ENCODE peak calls at places on chromosomes 7 and 10, in eight cellular contexts. One of them, this sample, is unnamed.
A peak's percentile ranks its signal among the peaks of the same experiment; 100 is the strongest.

GRCh38 chr7:106369349-106369748 is 84.6 kb upstream of the NAMPT start:
- DNase-seq in cardiac muscle cell: peak; percentile 78
- DNase-seq in AG04450: peak; percentile 33
- DNase-seq in thyroid gland: peak; percentile 5
- DNase-seq in prostate gland: no peak
- DNase-seq in tibial nerve: no peak
- DNase-seq in A549: no peak
- DNase-seq in lower lobe of right lung: no peak
- DNase-seq in this sample: no peak

GRCh38 chr7:107388604-107389003 is 81.3 kb upstream of the GPR22 start:
- DNase-seq in cardiac muscle cell: no peak
- DNase-seq in AG04450: no peak
- DNase-seq in thyroid gland: no peak
- DNase-seq in prostate gland: no peak
- DNase-seq in tibial nerve: no peak
- DNase-seq in A549: no peak
- DNase-seq in lower lobe of right lung: no peak
- DNase-seq in this sample: no peak

GRCh38 chr7:154633641-154634040 is 369.3 kb downstream of the PAXIP1 start:
- DNase-seq in cardiac muscle cell: no peak
- DNase-seq in AG04450: no peak
- DNase-seq in thyroid gland: no peak
- DNase-seq in prostate gland: no peak
- DNase-seq in tibial nerve: no peak
- DNase-seq in A549: no peak
- DNase-seq in lower lobe of right lung: no peak
- DNase-seq in this sample: no peak

GRCh38 chr7:139889186-139889871 is 60.3 kb downstream of the TBXAS1 start:
- DNase-seq in cardiac muscle cell: no peak
- DNase-seq in AG04450: no peak
- DNase-seq in thyroid gland: no peak
- DNase-seq in prostate gland: no peak
- DNase-seq in tibial nerve: no peak
- DNase-seq in A549: no peak
- DNase-seq in lower lobe of right lung: no peak
- DNase-seq in this sample: no peak

GRCh38 chr7:143395187-143396149 is 13.2 kb downstream of the EPHA1 start:
- DNase-seq in cardiac muscle cell: peak; percentile 49
- DNase-seq in AG04450: no peak
- DNase-seq in thyroid gland: no peak
- DNase-seq in prostate gland: no peak
- DNase-seq in tibial nerve: no peak
- DNase-seq in A549: no peak
- DNase-seq in lower lobe of right lung: no peak
- DNase-seq in this sample: peak; percentile 47

GRCh38 chr10:132383751-132384181 is 13.2 kb upstream of the PWWP2B start:
- DNase-seq in cardiac muscle cell: no peak
- DNase-seq in AG04450: no peak
- DNase-seq in thyroid gland: no peak
- DNase-seq in prostate gland: no peak
- DNase-seq in tibial nerve: no peak
- DNase-seq in A549: no peak
- DNase-seq in lower lobe of right lung: peak; percentile 35
- DNase-seq in this sample: no peak

GRCh38 chr7:127239814-127240213 is 12.9 kb downstream of the GRM8 start:
- DNase-seq in cardiac muscle cell: no peak
- DNase-seq in AG04450: no peak
- DNase-seq in thyroid gland: no peak
- DNase-seq in prostate gland: no peak
- DNase-seq in tibial nerve: no peak
- DNase-seq in A549: no peak
- DNase-seq in lower lobe of right lung: no peak
- DNase-seq in this sample: no peak

GRCh38 chr7:21746949-21747348 is 198.8 kb downstream of the CDCA7L start:
- DNase-seq in cardiac muscle cell: no peak
- DNase-seq in AG04450: no peak
- DNase-seq in thyroid gland: no peak
- DNase-seq in prostate gland: no peak
- DNase-seq in tibial nerve: no peak
- DNase-seq in A549: no peak
- DNase-seq in lower lobe of right lung: no peak
- DNase-seq in this sample: no peak

GRCh38 chr10:132175907-132176581 is 10.7 kb upstream of the DPYSL4 start:
- DNase-seq in cardiac muscle cell: no peak
- DNase-seq in AG04450: no peak
- DNase-seq in thyroid gland: no peak
- DNase-seq in prostate gland: no peak
- DNase-seq in tibial nerve: no peak
- DNase-seq in A549: no peak
- DNase-seq in lower lobe of right lung: no peak
- DNase-seq in this sample: peak; percentile 25

GRCh38 chr10:117546630-117547300 is 4.2 kb downstream of the EMX2 start:
- DNase-seq in cardiac muscle cell: no peak
- DNase-seq in AG04450: no peak
- DNase-seq in thyroid gland: no peak
- DNase-seq in prostate gland: no peak
- DNase-seq in tibial nerve: no peak
- DNase-seq in A549: no peak
- DNase-seq in lower lobe of right lung: no peak
- DNase-seq in this sample: no peak

GRCh38 chr7:129187681-129188371 is 607 bp upstream of the SMO start:
- DNase-seq in cardiac muscle cell: no peak
- DNase-seq in AG04450: no peak
- DNase-seq in thyroid gland: no peak
- DNase-seq in prostate gland: no peak
- DNase-seq in tibial nerve: no peak
- DNase-seq in A549: peak; percentile 35
- DNase-seq in lower lobe of right lung: no peak
- DNase-seq in this sample: no peak

GRCh38 chr10:49741108-49741995 is 20.8 kb downstream of the OGDHL start:
- DNase-seq in cardiac muscle cell: peak; percentile 3
- DNase-seq in AG04450: no peak
- DNase-seq in thyroid gland: no peak
- DNase-seq in prostate gland: no peak
- DNase-seq in tibial nerve: no peak
- DNase-seq in A549: no peak
- DNase-seq in lower lobe of right lung: no peak
- DNase-seq in this sample: no peak

GRCh38 chr7:70920886-70921285 is 211.1 kb upstream of the GALNT17 start:
- DNase-seq in cardiac muscle cell: no peak
- DNase-seq in AG04450: no peak
- DNase-seq in thyroid gland: no peak
- DNase-seq in prostate gland: no peak
- DNase-seq in tibial nerve: no peak
- DNase-seq in A549: no peak
- DNase-seq in lower lobe of right lung: no peak
- DNase-seq in this sample: no peak

GRCh38 chr7:918118-918425 is 36.4 kb downstream of the ADAP1 start:
- DNase-seq in cardiac muscle cell: no peak
- DNase-seq in AG04450: no peak
- DNase-seq in thyroid gland: no peak
- DNase-seq in prostate gland: no peak
- DNase-seq in tibial nerve: no peak
- DNase-seq in A549: no peak
- DNase-seq in lower lobe of right lung: peak; percentile 23
- DNase-seq in this sample: no peak

GRCh38 chr10:86968271-86968993 is at the start of gene ADIRF:
- DNase-seq in cardiac muscle cell: no peak
- DNase-seq in AG04450: no peak
- DNase-seq in thyroid gland: peak; percentile 65
- DNase-seq in prostate gland: peak; percentile 83
- DNase-seq in tibial nerve: no peak
- DNase-seq in A549: no peak
- DNase-seq in lower lobe of right lung: peak; percentile 81
- DNase-seq in this sample: no peak

GRCh38 chr10:58243269-58243668 is 24.4 kb downstream of the IPMK start:
- DNase-seq in cardiac muscle cell: no peak
- DNase-seq in AG04450: no peak
- DNase-seq in thyroid gland: no peak
- DNase-seq in prostate gland: no peak
- DNase-seq in tibial nerve: no peak
- DNase-seq in A549: no peak
- DNase-seq in lower lobe of right lung: no peak
- DNase-seq in this sample: no peak

GRCh38 chr10:86164216-86164774 is 202.3 kb downstream of the GRID1 start:
- DNase-seq in cardiac muscle cell: no peak
- DNase-seq in AG04450: no peak
- DNase-seq in thyroid gland: peak; percentile 14
- DNase-seq in prostate gland: no peak
- DNase-seq in tibial nerve: no peak
- DNase-seq in A549: no peak
- DNase-seq in lower lobe of right lung: no peak
- DNase-seq in this sample: no peak

GRCh38 chr7:51019231-51019844 is 236.6 kb upstream of the GRB10 start:
- DNase-seq in cardiac muscle cell: peak; percentile 89
- DNase-seq in AG04450: no peak
- DNase-seq in thyroid gland: no peak
- DNase-seq in prostate gland: no peak
- DNase-seq in tibial nerve: no peak
- DNase-seq in A549: no peak
- DNase-seq in lower lobe of right lung: no peak
- DNase-seq in this sample: no peak

GRCh38 chr7:68610751-68611150 is 987.5 kb upstream of the AUTS2 start:
- DNase-seq in cardiac muscle cell: no peak
- DNase-seq in AG04450: no peak
- DNase-seq in thyroid gland: no peak
- DNase-seq in prostate gland: no peak
- DNase-seq in tibial nerve: no peak
- DNase-seq in A549: no peak
- DNase-seq in lower lobe of right lung: no peak
- DNase-seq in this sample: no peak
- H3K27ac ChIP-seq in cardiac muscle cell: no peak overlapping the region
- H3K27ac ChIP-seq in AG04450: no peak overlapping the region
- H3K27ac ChIP-seq in thyroid gland: no peak overlapping the region
- H3K27ac ChIP-seq in prostate gland: no peak overlapping the region
- H3K27ac ChIP-seq in tibial nerve: no peak overlapping the region
- H3K27ac ChIP-seq in A549: no peak overlapping the region
- H3K27ac ChIP-seq in lower lobe of right lung: no peak overlapping the region
- H3K27ac ChIP-seq in this sample: no peak overlapping the region

GRCh38 chr7:82050134-82050533 is 280.3 kb upstream of the HGF start:
- DNase-seq in cardiac muscle cell: peak; percentile 89
- DNase-seq in AG04450: peak; percentile 55
- DNase-seq in thyroid gland: no peak
- DNase-seq in prostate gland: no peak
- DNase-seq in tibial nerve: no peak
- DNase-seq in A549: peak; percentile 70
- DNase-seq in lower lobe of right lung: no peak
- DNase-seq in this sample: peak; percentile 29
- H3K27ac ChIP-seq in cardiac muscle cell: no peak overlapping the region
- H3K27ac ChIP-seq in AG04450: peak overlapping the region; percentile 55
- H3K27ac ChIP-seq in thyroid gland: no peak overlapping the region
- H3K27ac ChIP-seq in prostate gland: no peak overlapping the region
- H3K27ac ChIP-seq in tibial nerve: no peak overlapping the region
- H3K27ac ChIP-seq in A549: peak overlapping the region; percentile 94
- H3K27ac ChIP-seq in lower lobe of right lung: no peak overlapping the region
- H3K27ac ChIP-seq in this sample: peak overlapping the region; percentile 18

GRCh38 chr7:28725045-28725630 is 233.0 kb downstream of the TRIL start:
- DNase-seq in cardiac muscle cell: no peak
- DNase-seq in AG04450: no peak
- DNase-seq in thyroid gland: no peak
- DNase-seq in prostate gland: peak; percentile 81
- DNase-seq in tibial nerve: no peak
- DNase-seq in A549: no peak
- DNase-seq in lower lobe of right lung: no peak
- DNase-seq in this sample: no peak
- H3K27ac ChIP-seq in cardiac muscle cell: no peak overlapping the region
- H3K27ac ChIP-seq in AG04450: no peak overlapping the region
- H3K27ac ChIP-seq in thyroid gland: no peak overlapping the region
- H3K27ac ChIP-seq in prostate gland: no peak overlapping the region
- H3K27ac ChIP-seq in tibial nerve: no peak overlapping the region
- H3K27ac ChIP-seq in A549: no peak overlapping the region
- H3K27ac ChIP-seq in lower lobe of right lung: no peak overlapping the region
- H3K27ac ChIP-seq in this sample: no peak overlapping the region

DNA sequence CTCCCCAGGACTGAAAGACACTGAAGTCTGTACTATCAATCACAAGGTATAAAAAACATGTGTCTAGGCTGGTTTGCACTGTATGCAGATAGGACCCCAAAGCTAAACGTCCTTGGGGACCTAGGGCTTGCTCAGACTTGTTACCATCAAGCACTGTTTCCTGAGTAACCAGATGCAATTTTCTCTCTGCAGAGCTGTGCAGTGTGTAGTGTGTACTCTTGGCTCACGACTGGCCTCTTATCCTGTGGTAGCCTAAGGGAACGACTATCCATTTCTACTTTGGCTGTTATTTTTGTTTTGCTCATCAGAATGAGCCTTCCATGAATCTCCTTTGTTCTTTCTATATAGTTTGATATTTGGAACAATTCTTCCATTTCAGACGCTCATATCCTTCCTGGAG is 143.1 kb upstream of the LRGUK start:
- DNase-seq in cardiac muscle cell: peak; percentile 28
- DNase-seq in AG04450: no peak
- DNase-seq in thyroid gland: no peak
- DNase-seq in prostate gland: no peak
- DNase-seq in tibial nerve: no peak
- DNase-seq in A549: no peak
- DNase-seq in lower lobe of right lung: no peak
- DNase-seq in this sample: no peak
- H3K27ac ChIP-seq in cardiac muscle cell: no peak overlapping the region
- H3K27ac ChIP-seq in AG04450: no peak overlapping the region
- H3K27ac ChIP-seq in thyroid gland: no peak overlapping the region
- H3K27ac ChIP-seq in prostate gland: no peak overlapping the region
- H3K27ac ChIP-seq in tibial nerve: no peak overlapping the region
- H3K27ac ChIP-seq in A549: no peak overlapping the region
- H3K27ac ChIP-seq in lower lobe of right lung: no peak overlapping the region
- H3K27ac ChIP-seq in this sample: no peak overlapping the region

GRCh38 chr10:24448351-24449009 is 239.5 kb downstream of the KIAA1217 start:
- DNase-seq in cardiac muscle cell: no peak
- DNase-seq in AG04450: no peak
- DNase-seq in thyroid gland: no peak
- DNase-seq in prostate gland: no peak
- DNase-seq in tibial nerve: no peak
- DNase-seq in A549: no peak
- DNase-seq in lower lobe of right lung: no peak
- DNase-seq in this sample: no peak
- H3K27ac ChIP-seq in cardiac muscle cell: no peak overlapping the region
- H3K27ac ChIP-seq in AG04450: peak overlapping the region; percentile 63
- H3K27ac ChIP-seq in thyroid gland: peak overlapping the region; percentile 71
- H3K27ac ChIP-seq in prostate gland: peak overlapping the region; percentile 26
- H3K27ac ChIP-seq in tibial nerve: peak overlapping the region; percentile 30
- H3K27ac ChIP-seq in A549: no peak overlapping the region
- H3K27ac ChIP-seq in lower lobe of right lung: no peak overlapping the region
- H3K27ac ChIP-seq in this sample: no peak overlapping the region

GRCh38 chr10:22679608-22680007 is 34.8 kb downstream of the PIP4K2A start:
- DNase-seq in cardiac muscle cell: no peak
- DNase-seq in AG04450: no peak
- DNase-seq in thyroid gland: no peak
- DNase-seq in prostate gland: no peak
- DNase-seq in tibial nerve: no peak
- DNase-seq in A549: no peak
- DNase-seq in lower lobe of right lung: no peak
- DNase-seq in this sample: no peak
- H3K27ac ChIP-seq in cardiac muscle cell: no peak overlapping the region
- H3K27ac ChIP-seq in AG04450: no peak overlapping the region
- H3K27ac ChIP-seq in thyroid gland: no peak overlapping the region
- H3K27ac ChIP-seq in prostate gland: no peak overlapping the region
- H3K27ac ChIP-seq in tibial nerve: no peak overlapping the region
- H3K27ac ChIP-seq in A549: no peak overlapping the region
- H3K27ac ChIP-seq in lower lobe of right lung: no peak overlapping the region
- H3K27ac ChIP-seq in this sample: no peak overlapping the region

DNA sequence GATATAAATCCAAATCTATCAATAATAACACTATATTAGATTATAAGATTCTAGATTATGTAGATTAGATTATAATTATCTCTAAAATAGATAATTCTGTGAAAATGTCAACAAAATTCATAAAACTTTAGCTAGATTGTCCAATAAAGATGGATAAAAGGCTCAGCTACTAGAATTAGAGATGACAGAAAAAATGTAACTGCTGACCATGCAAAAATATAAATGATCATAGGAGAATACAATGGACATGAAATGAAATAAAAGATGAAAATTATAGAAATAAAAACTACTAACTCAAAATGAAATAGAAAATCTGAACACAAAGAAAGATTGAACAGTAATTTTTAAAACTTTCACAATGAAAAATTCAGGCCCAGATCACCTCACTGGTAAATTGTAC is 1332.1 kb upstream of the CELF2 start:
- DNase-seq in cardiac muscle cell: no peak
- DNase-seq in AG04450: no peak
- DNase-seq in thyroid gland: no peak
- DNase-seq in prostate gland: no peak
- DNase-seq in tibial nerve: no peak
- DNase-seq in A549: no peak
- DNase-seq in lower lobe of right lung: no peak
- DNase-seq in this sample: no peak
- H3K27ac ChIP-seq in cardiac muscle cell: no peak overlapping the region
- H3K27ac ChIP-seq in AG04450: no peak overlapping the region
- H3K27ac ChIP-seq in thyroid gland: no peak overlapping the region
- H3K27ac ChIP-seq in prostate gland: no peak overlapping the region
- H3K27ac ChIP-seq in tibial nerve: no peak overlapping the region
- H3K27ac ChIP-seq in A549: no peak overlapping the region
- H3K27ac ChIP-seq in lower lobe of right lung: no peak overlapping the region
- H3K27ac ChIP-seq in this sample: no peak overlapping the region

This sample was measured in caudate nucleus.